ENCODE peak calls at places on chromosome 10, in eight cellular contexts. Q is astrocyte; O is B cell; Y is cardiac fibroblast; R is CD8-positive, alpha-beta T cell; H is heart left ventricle; F is OCI-LY7; X is retinal pigment epithelial cell. M is an unnamed sample.

GRCh38 chr10:31030800-31031199 is 865 bp downstream of the ZNF438 start:
- DNase-seq in Q (no peak), O (no peak), Y (no peak), R (no peak), H (no peak), F (no peak), X (no peak), M (no peak)

GRCh38 chr10:52621635-52622079 is 150.9 kb downstream of the MBL2 start:
- DNase-seq in Q (no peak), O (no peak), Y (peak), R (no peak), H (no peak), F (no peak), X (no peak), M (no peak)

GRCh38 chr10:88106348-88106747 is 242.9 kb downstream of the PTEN start:
- DNase-seq in Q (no peak), O (peak), Y (no peak), R (no peak), H (no peak), F (peak), X (no peak), M (no peak)

GRCh38 chr10:47090042-47090441 is 178.8 kb downstream of the PTPN20 start:
- DNase-seq in Q (no peak), O (no peak), Y (no peak), R (no peak), H (no peak), F (no peak), X (no peak), M (no peak)

GRCh38 chr10:125455855-125456254 is 227.1 kb downstream of the TEX36 start:
- DNase-seq in Q (no peak), O (no peak), Y (no peak), R (no peak), H (no peak), F (no peak), X (no peak), M (no peak)

GRCh38 chr10:21166557-21167287 is 269.6 kb upstream of the NEBL start:
- DNase-seq in Q (no peak), O (no peak), Y (no peak), R (no peak), H (no peak), F (no peak), X (no peak), M (no peak)

GRCh38 chr10:97673736-97674525 is 13.1 kb downstream of the AVPI1 start:
- DNase-seq in Q (peak), O (no peak), Y (peak), R (no peak), H (no peak), F (no peak), X (no peak), M (no peak)

GRCh38 chr10:100909506-100910260 is 3.1 kb upstream of the SLF2 start:
- DNase-seq in Q (no peak), O (no peak), Y (no peak), R (no peak), H (no peak), F (peak), X (no peak), M (no peak)

GRCh38 chr10:11797281-11797680 is 25.9 kb upstream of the PROSER2 start:
- DNase-seq in Q (no peak), O (no peak), Y (no peak), R (no peak), H (no peak), F (no peak), X (no peak), M (no peak)

GRCh38 chr10:73156054-73156453 is 11.8 kb downstream of the ECD start:
- DNase-seq in Q (no peak), O (no peak), Y (no peak), R (no peak), H (no peak), F (no peak), X (no peak), M (no peak)

GRCh38 chr10:73163096-73163495 is 4.7 kb downstream of the ECD start:
- DNase-seq in Q (no peak), O (no peak), Y (peak), R (no peak), H (no peak), F (no peak), X (no peak), M (no peak)

GRCh38 chr10:73161662-73162061 is 6.1 kb downstream of the ECD start:
- DNase-seq in Q (no peak), O (no peak), Y (no peak), R (no peak), H (no peak), F (no peak), X (no peak), M (no peak)

GRCh38 chr10:73161079-73161478 is 6.7 kb downstream of the ECD start:
- DNase-seq in Q (no peak), O (no peak), Y (no peak), R (no peak), H (no peak), F (no peak), X (no peak), M (no peak)

DNA sequence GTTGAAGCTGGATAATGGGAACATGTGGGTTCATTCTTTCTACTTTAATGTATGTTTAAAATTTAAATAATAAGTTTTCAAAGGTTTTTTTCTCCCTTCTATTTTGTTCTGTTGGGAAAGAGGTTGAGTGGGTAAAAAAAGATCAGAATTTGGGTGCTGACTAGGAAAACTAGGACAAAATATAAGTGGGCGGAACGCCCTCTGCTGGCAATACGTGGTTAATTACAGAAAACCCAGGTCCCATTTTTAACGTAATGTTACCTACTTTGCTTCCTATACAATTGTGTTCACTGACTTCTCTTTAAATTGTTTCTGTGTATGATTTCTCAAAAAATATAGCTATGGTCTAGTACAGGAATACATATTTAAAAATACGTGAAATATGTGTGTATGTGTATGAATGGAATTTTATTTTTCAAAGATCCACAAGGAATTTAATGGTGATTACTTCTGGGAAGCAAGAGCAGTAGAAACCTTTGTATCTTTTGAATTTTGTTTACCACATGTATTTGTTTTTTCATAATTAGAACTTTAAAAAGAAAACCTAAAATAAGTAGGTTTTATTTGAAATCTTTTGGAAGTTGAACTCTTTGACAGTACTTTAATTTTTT is 8.7 kb downstream of the ECD start:
- DNase-seq in Q (no peak), O (peak), Y (peak), R (peak), H (no peak), F (peak), X (no peak), M (peak)
- TF ChIP-seq CTCF in Q (peak), O (peak), Y (peak), R (peak), H (peak), F (peak), X (peak), M (peak)

DNA sequence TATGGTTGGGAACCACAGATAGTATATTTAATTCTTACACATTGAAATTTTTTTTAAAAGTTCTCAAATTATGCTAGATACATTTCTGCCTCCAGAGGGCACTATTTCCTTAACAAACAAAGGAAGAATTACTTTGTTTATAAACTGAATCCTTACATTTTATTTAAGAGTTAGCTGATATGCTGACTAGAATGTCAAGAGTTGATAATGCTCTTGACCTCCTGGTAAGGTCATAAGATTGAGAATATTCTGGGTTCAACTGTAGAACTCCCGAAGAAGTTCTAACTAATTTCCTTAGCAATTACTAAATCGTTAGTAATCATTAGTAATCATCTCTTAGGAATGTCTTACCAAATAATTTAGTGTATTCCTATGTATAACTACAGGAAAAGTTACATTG is 95.3 kb upstream of the CYP26C1 start:
- DNase-seq in Q (peak), O (peak), Y (peak), R (no peak), H (no peak), F (peak), X (no peak), M (peak)
- TF ChIP-seq CTCF in Q (peak), O (peak), Y (peak), R (peak), H (peak), F (peak), X (peak), M (no peak)

DNA sequence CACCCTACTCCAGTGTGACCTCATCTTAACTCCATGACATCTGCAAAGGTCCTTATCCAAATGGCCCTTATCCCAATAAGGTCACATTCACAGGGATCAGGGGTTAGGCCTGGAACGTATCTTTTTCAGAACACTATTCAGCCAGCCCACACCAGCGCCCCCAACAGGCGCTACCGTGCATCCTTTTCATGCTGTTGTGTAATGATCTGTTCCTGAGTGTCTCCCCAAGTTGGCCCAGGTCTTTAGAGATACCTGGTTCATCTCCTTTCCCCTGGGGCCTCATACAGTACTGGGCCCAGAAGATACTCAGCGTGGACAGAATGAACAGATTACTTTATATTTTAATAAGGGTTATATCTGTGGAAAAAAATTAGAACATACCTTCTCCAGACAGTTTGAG is 132.6 kb upstream of the ADAM12 start:
- DNase-seq in Q (no peak), O (no peak), Y (no peak), R (no peak), H (no peak), F (no peak), X (no peak), M (no peak)
- TF ChIP-seq CTCF in Q (peak), O (no peak), Y (no peak), R (no peak), H (no peak), F (peak), X (no peak), M (no peak)

GRCh38 chr10:131221632-131222277 is 89.8 kb downstream of the TCERG1L start:
- DNase-seq in Q (no peak), O (no peak), Y (no peak), R (no peak), H (peak), F (no peak), X (no peak), M (no peak)

GRCh38 chr10:131219955-131220489 is 91.5 kb downstream of the TCERG1L start:
- DNase-seq in Q (no peak), O (no peak), Y (no peak), R (no peak), H (peak), F (no peak), X (no peak), M (no peak)

GRCh38 chr10:131218811-131219583 is 92.5 kb downstream of the TCERG1L start:
- DNase-seq in Q (no peak), O (no peak), Y (no peak), R (no peak), H (no peak), F (no peak), X (no peak), M (no peak)

GRCh38 chr10:131220601-131221171 is 90.8 kb downstream of the TCERG1L start:
- DNase-seq in Q (no peak), O (no peak), Y (no peak), R (no peak), H (peak), F (no peak), X (no peak), M (no peak)

GRCh38 chr10:131219584-131219886 is 92.0 kb downstream of the TCERG1L start:
- DNase-seq in Q (no peak), O (no peak), Y (no peak), R (no peak), H (no peak), F (no peak), X (no peak), M (no peak)
- TF ChIP-seq CTCF in Q (no peak), O (no peak), Y (no peak), R (no peak), H (no peak), F (no peak), X (no peak), M (no peak)

GRCh38 chr10:13268310-13268709 is 31.6 kb downstream of the PHYH start:
- DNase-seq in Q (no peak), O (no peak), Y (no peak), R (no peak), H (no peak), F (no peak), X (no peak), M (no peak)

GRCh38 chr10:13270877-13271551 is 28.9 kb downstream of the PHYH start:
- DNase-seq in Q (peak), O (no peak), Y (peak), R (no peak), H (no peak), F (no peak), X (no peak), M (no peak)

GRCh38 chr10:13268841-13269240 is 31.0 kb downstream of the PHYH start:
- DNase-seq in Q (no peak), O (no peak), Y (no peak), R (no peak), H (no peak), F (peak), X (no peak), M (no peak)

GRCh38 chr10:13272164-13272571 is 27.7 kb downstream of the PHYH start:
- DNase-seq in Q (peak), O (no peak), Y (peak), R (no peak), H (peak), F (peak), X (no peak), M (no peak)

GRCh38 chr10:13271552-13272163 is 28.2 kb downstream of the PHYH start:
- DNase-seq in Q (no peak), O (peak), Y (peak), R (peak), H (peak), F (peak), X (no peak), M (peak)
- TF ChIP-seq CTCF in Q (peak), O (peak), Y (peak), R (no peak), H (no peak), F (peak), X (peak), M (peak)

GRCh38 chr10:23528419-23528818 is 89.5 kb downstream of the OTUD1 start:
- DNase-seq in Q (no peak), O (no peak), Y (no peak), R (no peak), H (no peak), F (no peak), X (no peak), M (no peak)

GRCh38 chr10:23534328-23534727 is 95.5 kb downstream of the OTUD1 start:
- DNase-seq in Q (no peak), O (no peak), Y (no peak), R (no peak), H (no peak), F (peak), X (no peak), M (no peak)

GRCh38 chr10:23525406-23525805 is 86.5 kb downstream of the OTUD1 start:
- DNase-seq in Q (no peak), O (peak), Y (peak), R (no peak), H (no peak), F (peak), X (no peak), M (peak)

GRCh38 chr10:23533212-23533611 is 94.3 kb downstream of the OTUD1 start:
- DNase-seq in Q (no peak), O (no peak), Y (no peak), R (no peak), H (no peak), F (no peak), X (no peak), M (no peak)

GRCh38 chr10:23530079-23530478 is 91.2 kb downstream of the OTUD1 start:
- DNase-seq in Q (peak), O (no peak), Y (peak), R (no peak), H (no peak), F (peak), X (no peak), M (peak)
- TF ChIP-seq CTCF in Q (peak), O (peak), Y (peak), R (peak), H (peak), F (peak), X (peak), M (no peak)

GRCh38 chr10:46022978-46023702 is 7.3 kb downstream of the NCOA4 start:
- DNase-seq in Q (peak), O (peak), Y (peak), R (peak), H (peak), F (peak), X (peak), M (peak)
- TF ChIP-seq CTCF in Q (no peak), O (no peak), Y (peak), R (no peak), H (peak), F (peak), X (peak), M (peak)

M was measured in GM20000.